ENCODE peak calls at places on chromosomes 4 and X, in eight cellular contexts. One of them, this sample, is unnamed.

GRCh38 chr4:8058031-8058479 is 100.6 kb downstream of the ABLIM2 start:
- DNase-seq in foreskin fibroblast: no peak
- DNase-seq in AG10803: no peak
- DNase-seq in HL-60: no peak
- DNase-seq in upper lobe of right lung: no peak
- DNase-seq in suprapubic skin: no peak
- DNase-seq in SK-N-SH: no peak
- DNase-seq in IMR-90: no peak
- DNase-seq in this sample: no peak

GRCh38 chrX:150934453-150934852 is 36.0 kb upstream of the CD99L2 start:
- DNase-seq in HL-60: no peak
- DNase-seq in AG10803: peak
- DNase-seq in foreskin fibroblast: peak
- DNase-seq in suprapubic skin: no peak
- DNase-seq in upper lobe of right lung: no peak
- DNase-seq in IMR-90: peak
- DNase-seq in SK-N-SH: no peak
- DNase-seq in this sample: peak

GRCh38 chr4:1248262-1249147 is at the start of gene CTBP1:
- DNase-seq in suprapubic skin: peak
- DNase-seq in HL-60: peak
- DNase-seq in SK-N-SH: peak
- DNase-seq in AG10803: peak
- DNase-seq in foreskin fibroblast: peak
- DNase-seq in IMR-90: peak
- DNase-seq in upper lobe of right lung: peak
- DNase-seq in this sample: peak

GRCh38 chr4:15776871-15777648 is 1.1 kb upstream of the CD38 start:
- DNase-seq in AG10803: no peak
- DNase-seq in HL-60: no peak
- DNase-seq in suprapubic skin: no peak
- DNase-seq in IMR-90: no peak
- DNase-seq in foreskin fibroblast: no peak
- DNase-seq in SK-N-SH: no peak
- DNase-seq in upper lobe of right lung: no peak
- DNase-seq in this sample: no peak

GRCh38 chr4:108849611-108850406 is 87.0 kb upstream of the ETNPPL start:
- DNase-seq in SK-N-SH: no peak
- DNase-seq in suprapubic skin: no peak
- DNase-seq in AG10803: peak
- DNase-seq in IMR-90: peak
- DNase-seq in foreskin fibroblast: peak
- DNase-seq in HL-60: no peak
- DNase-seq in upper lobe of right lung: no peak
- DNase-seq in this sample: peak

GRCh38 chrX:9857575-9857974 is 71.3 kb downstream of the SHROOM2 start:
- DNase-seq in suprapubic skin: no peak
- DNase-seq in upper lobe of right lung: no peak
- DNase-seq in IMR-90: no peak
- DNase-seq in foreskin fibroblast: no peak
- DNase-seq in AG10803: no peak
- DNase-seq in HL-60: no peak
- DNase-seq in SK-N-SH: no peak
- DNase-seq in this sample: peak

GRCh38 chr4:42350611-42351182 is 46.6 kb upstream of the SHISA3 start:
- DNase-seq in suprapubic skin: no peak
- DNase-seq in IMR-90: no peak
- DNase-seq in AG10803: no peak
- DNase-seq in SK-N-SH: no peak
- DNase-seq in upper lobe of right lung: no peak
- DNase-seq in HL-60: no peak
- DNase-seq in foreskin fibroblast: no peak
- DNase-seq in this sample: no peak

GRCh38 chrX:30659421-30659820 is 6.2 kb downstream of the GK start:
- DNase-seq in IMR-90: peak
- DNase-seq in SK-N-SH: no peak
- DNase-seq in upper lobe of right lung: no peak
- DNase-seq in foreskin fibroblast: peak
- DNase-seq in suprapubic skin: no peak
- DNase-seq in HL-60: peak
- DNase-seq in AG10803: peak
- DNase-seq in this sample: peak

GRCh38 chrX:31988975-31989374 is 917.1 kb upstream of the FTHL17 start:
- DNase-seq in IMR-90: no peak
- DNase-seq in foreskin fibroblast: no peak
- DNase-seq in upper lobe of right lung: no peak
- DNase-seq in SK-N-SH: no peak
- DNase-seq in AG10803: no peak
- DNase-seq in HL-60: no peak
- DNase-seq in suprapubic skin: no peak
- DNase-seq in this sample: no peak

GRCh38 chr4:53537606-53538005 is 53.7 kb downstream of the LNX1 start:
- DNase-seq in SK-N-SH: no peak
- DNase-seq in suprapubic skin: no peak
- DNase-seq in foreskin fibroblast: no peak
- DNase-seq in AG10803: no peak
- DNase-seq in IMR-90: no peak
- DNase-seq in upper lobe of right lung: no peak
- DNase-seq in HL-60: no peak
- DNase-seq in this sample: no peak

GRCh38 chr4:14264437-14264836 is 636.9 kb upstream of the BOD1L1 start:
- DNase-seq in suprapubic skin: no peak
- DNase-seq in HL-60: no peak
- DNase-seq in AG10803: no peak
- DNase-seq in upper lobe of right lung: no peak
- DNase-seq in IMR-90: peak
- DNase-seq in SK-N-SH: no peak
- DNase-seq in foreskin fibroblast: no peak
- DNase-seq in this sample: peak

GRCh38 chr4:184039963-184040383 is 134.9 kb downstream of the STOX2 start:
- DNase-seq in HL-60: no peak
- DNase-seq in suprapubic skin: no peak
- DNase-seq in IMR-90: no peak
- DNase-seq in upper lobe of right lung: peak
- DNase-seq in SK-N-SH: no peak
- DNase-seq in foreskin fibroblast: no peak
- DNase-seq in AG10803: no peak
- DNase-seq in this sample: no peak
- TF ChIP-seq CTCF in HL-60: no peak
- TF ChIP-seq CTCF in suprapubic skin: no peak
- TF ChIP-seq CTCF in IMR-90: no peak
- TF ChIP-seq CTCF in upper lobe of right lung: no peak
- TF ChIP-seq CTCF in SK-N-SH: no peak
- TF ChIP-seq CTCF in foreskin fibroblast: no peak
- TF ChIP-seq CTCF in AG10803: no peak
- TF ChIP-seq CTCF in this sample: no peak

GRCh38 chrX:135345328-135345645 is 36.0 kb downstream of the ETDC start:
- DNase-seq in SK-N-SH: peak
- DNase-seq in AG10803: peak
- DNase-seq in upper lobe of right lung: no peak
- DNase-seq in IMR-90: peak
- DNase-seq in suprapubic skin: no peak
- DNase-seq in foreskin fibroblast: peak
- DNase-seq in HL-60: no peak
- DNase-seq in this sample: peak

GRCh38 chrX:135340827-135341226 is 31.5 kb downstream of the ETDC start:
- DNase-seq in IMR-90: peak
- DNase-seq in AG10803: peak
- DNase-seq in upper lobe of right lung: no peak
- DNase-seq in foreskin fibroblast: peak
- DNase-seq in HL-60: no peak
- DNase-seq in suprapubic skin: no peak
- DNase-seq in SK-N-SH: peak
- DNase-seq in this sample: peak
- H3K4me3 ChIP-seq in IMR-90: no peak
- H3K4me3 ChIP-seq in AG10803: peak
- H3K4me3 ChIP-seq in upper lobe of right lung: peak
- H3K4me3 ChIP-seq in foreskin fibroblast: peak
- H3K4me3 ChIP-seq in HL-60: no peak
- H3K4me3 ChIP-seq in suprapubic skin: peak
- H3K4me3 ChIP-seq in SK-N-SH: peak
- H3K4me3 ChIP-seq in this sample: peak

DNA sequence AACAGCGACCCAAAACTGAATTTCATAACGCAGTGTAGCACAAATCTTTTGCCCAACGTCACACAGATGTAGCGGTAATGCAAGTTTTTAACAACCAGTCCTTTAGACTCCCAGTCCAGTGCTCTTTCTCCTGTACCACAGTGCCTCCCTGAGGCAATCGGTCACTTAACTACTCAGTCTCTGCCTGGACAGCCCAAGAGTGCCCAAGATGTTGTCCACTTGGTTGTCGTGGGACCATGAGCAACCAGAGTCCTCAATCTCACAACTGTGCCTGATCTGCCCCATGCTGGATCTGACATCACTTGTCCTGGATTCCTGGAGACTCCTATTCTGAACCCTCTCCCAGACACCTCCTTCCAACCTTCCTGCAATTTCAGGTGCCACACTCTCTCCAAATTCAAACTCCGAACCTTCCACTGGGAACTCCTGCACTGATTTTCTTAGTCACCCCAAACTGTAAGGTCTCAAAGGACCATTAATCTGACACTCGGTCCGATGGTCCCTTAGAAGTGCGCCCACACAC is 702 bp downstream of the MMGT1 start:
- DNase-seq in suprapubic skin: no peak
- DNase-seq in IMR-90: peak
- DNase-seq in SK-N-SH: no peak
- DNase-seq in HL-60: no peak
- DNase-seq in upper lobe of right lung: no peak
- DNase-seq in AG10803: peak
- DNase-seq in foreskin fibroblast: no peak
- DNase-seq in this sample: peak
- TF ChIP-seq CTCF in suprapubic skin: no peak
- TF ChIP-seq CTCF in IMR-90: no peak
- TF ChIP-seq CTCF in SK-N-SH: no peak
- TF ChIP-seq CTCF in HL-60: no peak
- TF ChIP-seq CTCF in upper lobe of right lung: no peak
- TF ChIP-seq CTCF in AG10803: peak
- TF ChIP-seq CTCF in foreskin fibroblast: no peak
- TF ChIP-seq CTCF in this sample: no peak

GRCh38 chr4:35725131-35725530 is 519.2 kb downstream of the ARAP2 start:
- DNase-seq in AG10803: no peak
- DNase-seq in suprapubic skin: no peak
- DNase-seq in foreskin fibroblast: no peak
- DNase-seq in IMR-90: no peak
- DNase-seq in SK-N-SH: peak
- DNase-seq in upper lobe of right lung: no peak
- DNase-seq in HL-60: no peak
- DNase-seq in this sample: no peak

GRCh38 chr4:35723973-35724372 is 520.3 kb downstream of the ARAP2 start:
- DNase-seq in suprapubic skin: no peak
- DNase-seq in AG10803: no peak
- DNase-seq in HL-60: no peak
- DNase-seq in upper lobe of right lung: no peak
- DNase-seq in IMR-90: no peak
- DNase-seq in SK-N-SH: no peak
- DNase-seq in foreskin fibroblast: no peak
- DNase-seq in this sample: no peak
- H3K4me3 ChIP-seq in suprapubic skin: no peak
- H3K4me3 ChIP-seq in AG10803: no peak
- H3K4me3 ChIP-seq in HL-60: no peak
- H3K4me3 ChIP-seq in upper lobe of right lung: no peak
- H3K4me3 ChIP-seq in IMR-90: no peak
- H3K4me3 ChIP-seq in SK-N-SH: no peak
- H3K4me3 ChIP-seq in foreskin fibroblast: no peak
- H3K4me3 ChIP-seq in this sample: no peak

GRCh38 chr4:140805293-140805692 is 49.1 kb upstream of the TBC1D9 start:
- DNase-seq in HL-60: no peak
- DNase-seq in suprapubic skin: no peak
- DNase-seq in foreskin fibroblast: no peak
- DNase-seq in SK-N-SH: no peak
- DNase-seq in AG10803: no peak
- DNase-seq in IMR-90: no peak
- DNase-seq in upper lobe of right lung: no peak
- DNase-seq in this sample: no peak

GRCh38 chr4:140806175-140806574 is 50.0 kb upstream of the TBC1D9 start:
- DNase-seq in suprapubic skin: no peak
- DNase-seq in IMR-90: no peak
- DNase-seq in AG10803: no peak
- DNase-seq in foreskin fibroblast: no peak
- DNase-seq in SK-N-SH: no peak
- DNase-seq in HL-60: no peak
- DNase-seq in upper lobe of right lung: no peak
- DNase-seq in this sample: no peak

GRCh38 chr4:140800686-140801085 is 44.5 kb upstream of the TBC1D9 start:
- DNase-seq in suprapubic skin: no peak
- DNase-seq in upper lobe of right lung: no peak
- DNase-seq in HL-60: peak
- DNase-seq in foreskin fibroblast: no peak
- DNase-seq in SK-N-SH: no peak
- DNase-seq in AG10803: no peak
- DNase-seq in IMR-90: no peak
- DNase-seq in this sample: no peak

GRCh38 chr4:140799686-140800225 is 43.6 kb upstream of the TBC1D9 start:
- DNase-seq in HL-60: no peak
- DNase-seq in SK-N-SH: no peak
- DNase-seq in suprapubic skin: no peak
- DNase-seq in IMR-90: no peak
- DNase-seq in upper lobe of right lung: no peak
- DNase-seq in foreskin fibroblast: no peak
- DNase-seq in AG10803: no peak
- DNase-seq in this sample: no peak

GRCh38 chr4:140802591-140802990 is 46.4 kb upstream of the TBC1D9 start:
- DNase-seq in IMR-90: no peak
- DNase-seq in HL-60: no peak
- DNase-seq in SK-N-SH: no peak
- DNase-seq in suprapubic skin: no peak
- DNase-seq in upper lobe of right lung: no peak
- DNase-seq in AG10803: no peak
- DNase-seq in foreskin fibroblast: no peak
- DNase-seq in this sample: no peak
- TF ChIP-seq CTCF in IMR-90: no peak
- TF ChIP-seq CTCF in HL-60: no peak
- TF ChIP-seq CTCF in SK-N-SH: no peak
- TF ChIP-seq CTCF in suprapubic skin: no peak
- TF ChIP-seq CTCF in upper lobe of right lung: no peak
- TF ChIP-seq CTCF in AG10803: no peak
- TF ChIP-seq CTCF in foreskin fibroblast: no peak
- TF ChIP-seq CTCF in this sample: no peak

GRCh38 chr4:119026662-119027444 is 108.8 kb upstream of the MYOZ2 start:
- DNase-seq in upper lobe of right lung: no peak
- DNase-seq in HL-60: no peak
- DNase-seq in AG10803: peak
- DNase-seq in suprapubic skin: no peak
- DNase-seq in IMR-90: no peak
- DNase-seq in foreskin fibroblast: no peak
- DNase-seq in SK-N-SH: no peak
- DNase-seq in this sample: peak
- H3K4me3 ChIP-seq in upper lobe of right lung: peak
- H3K4me3 ChIP-seq in HL-60: no peak
- H3K4me3 ChIP-seq in AG10803: peak
- H3K4me3 ChIP-seq in suprapubic skin: peak
- H3K4me3 ChIP-seq in IMR-90: peak
- H3K4me3 ChIP-seq in foreskin fibroblast: peak
- H3K4me3 ChIP-seq in SK-N-SH: no peak
- H3K4me3 ChIP-seq in this sample: peak